ENCODE peak calls at places on chromosome X, in five cellular contexts. D, U, J, B and N are unnamed samples.

GRCh38 chrX:143121471-143121870 is 95.7 kb downstream of the SPANXN4 start:
- DNase-seq in D (no peak), J (no peak), B (no peak), U (no peak), N (no peak)

GRCh38 chrX:66408507-66408906 is 230.4 kb downstream of the EDA2R start:
- DNase-seq in D (no peak), U (no peak), B (no peak), J (no peak), N (no peak)

GRCh38 chrX:2412131-2412530 is 88.6 kb downstream of the DHRSX start:
- DNase-seq in D (no peak), J (no peak), U (no peak), B (no peak), N (no peak)

GRCh38 chrX:8728932-8729331 is 3.0 kb downstream of the ANOS1 start:
- DNase-seq in J (no peak), D (no peak), B (no peak), U (no peak), N (no peak)

GRCh38 chrX:33183366-33183765 is 28.0 kb downstream of the DMD start:
- DNase-seq in U (no peak), J (peak), B (peak), D (no peak), N (peak)

GRCh38 chrX:132023117-132023895 is at the start of gene STK26:
- DNase-seq in D (peak), U (peak), B (peak), J (peak), N (peak)

GRCh38 chrX:8927066-8927465 is 106.9 kb downstream of the FAM9B start:
- DNase-seq in U (no peak), J (no peak), B (no peak), D (no peak), N (no peak)

GRCh38 chrX:85941275-85941674 is 106.1 kb downstream of the CHM start:
- DNase-seq in J (no peak), D (no peak), U (no peak), B (no peak), N (no peak)

GRCh38 chrX:350148-350533 is 31.5 kb upstream of the GTPBP6 start:
- DNase-seq in D (no peak), J (no peak), U (no peak), B (no peak), N (no peak)

GRCh38 chrX:48487362-48487785 is 11.4 kb downstream of the FTSJ1 start:
- DNase-seq in U (no peak), J (peak), D (no peak), B (peak), N (no peak)

GRCh38 chrX:24790166-24790565 is 96.4 kb downstream of the POLA1 start:
- DNase-seq in J (no peak), B (no peak), D (no peak), U (no peak), N (no peak)

GRCh38 chrX:150610038-150610437 is 41.6 kb downstream of the MTM1 start:
- DNase-seq in B (no peak), U (no peak), J (no peak), D (no peak), N (no peak)

GRCh38 chrX:130896026-130896425 is 7.0 kb downstream of the ENOX2 start:
- DNase-seq in U (no peak), D (no peak), J (peak), B (no peak), N (no peak)

GRCh38 chrX:130895299-130895698 is 7.7 kb downstream of the ENOX2 start:
- DNase-seq in B (no peak), D (no peak), U (no peak), J (no peak), N (no peak)

GRCh38 chrX:130893356-130894085 is 9.5 kb downstream of the ENOX2 start:
- DNase-seq in J (peak), B (no peak), D (no peak), U (no peak), N (no peak)

GRCh38 chrX:130902446-130902782 is 595 bp downstream of the ENOX2 start:
- DNase-seq in U (peak), B (no peak), J (no peak), D (no peak), N (no peak)

DNA sequence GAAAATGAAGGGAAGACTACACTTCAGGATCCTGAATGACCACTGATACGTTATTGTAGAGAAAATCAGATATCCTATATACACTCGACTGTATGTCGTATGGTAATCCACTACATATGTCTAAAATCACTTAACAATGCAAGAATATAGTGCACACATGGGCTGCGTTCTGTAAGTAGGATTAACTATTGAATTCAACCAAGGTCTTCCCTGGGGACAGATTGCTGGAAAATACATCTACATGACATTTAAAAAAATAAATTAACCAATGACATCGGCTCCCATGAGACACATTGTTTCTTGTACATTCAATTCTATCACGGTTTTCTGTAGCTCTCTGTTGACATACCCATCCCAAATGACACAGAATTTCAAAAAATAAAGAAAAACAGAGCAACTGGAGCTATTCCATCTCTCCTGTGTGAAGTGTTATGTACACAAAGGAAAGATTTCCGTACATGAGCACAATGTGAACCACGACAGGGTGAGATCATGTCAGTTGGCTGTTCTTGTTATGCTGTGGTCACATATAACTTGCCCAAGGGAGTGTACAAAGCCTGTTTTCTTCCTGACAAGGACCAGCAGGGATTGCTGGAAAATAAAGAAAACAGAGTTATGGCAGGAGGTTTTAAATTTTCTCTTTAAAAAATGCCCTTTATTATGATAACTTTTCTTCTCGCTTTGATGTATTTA is 6.0 kb downstream of the ENOX2 start:
- DNase-seq in B (no peak), J (peak), D (no peak), U (no peak), N (no peak)
- TF ChIP-seq CTCF in B (no peak), J (no peak), D (no peak), U (no peak), N (no peak)

DNA sequence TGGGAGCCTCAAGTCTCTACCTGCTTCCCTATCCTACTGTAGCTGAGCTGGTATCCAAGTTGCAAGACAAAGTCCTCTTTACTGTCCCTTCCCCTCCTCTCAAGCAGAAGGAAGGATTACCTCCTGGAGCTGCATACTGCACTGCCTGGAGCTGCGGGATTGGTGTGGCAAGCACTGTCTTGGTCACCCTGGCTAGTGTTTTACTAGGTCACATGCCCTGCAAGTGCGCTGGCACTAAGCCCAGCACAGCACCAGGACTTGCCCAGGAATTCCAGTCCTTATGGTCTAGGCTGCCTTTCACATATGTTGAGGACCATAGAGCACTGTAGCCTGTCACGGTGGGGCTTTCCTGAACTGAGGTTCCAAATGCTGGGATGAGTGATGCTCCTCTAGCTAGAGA is 227.3 kb upstream of the ZC4H2 start:
- DNase-seq in J (no peak), B (no peak), D (no peak), U (no peak), N (no peak)
- TF ChIP-seq CTCF in J (no peak), B (no peak), D (no peak), U (no peak), N (no peak)

DNA sequence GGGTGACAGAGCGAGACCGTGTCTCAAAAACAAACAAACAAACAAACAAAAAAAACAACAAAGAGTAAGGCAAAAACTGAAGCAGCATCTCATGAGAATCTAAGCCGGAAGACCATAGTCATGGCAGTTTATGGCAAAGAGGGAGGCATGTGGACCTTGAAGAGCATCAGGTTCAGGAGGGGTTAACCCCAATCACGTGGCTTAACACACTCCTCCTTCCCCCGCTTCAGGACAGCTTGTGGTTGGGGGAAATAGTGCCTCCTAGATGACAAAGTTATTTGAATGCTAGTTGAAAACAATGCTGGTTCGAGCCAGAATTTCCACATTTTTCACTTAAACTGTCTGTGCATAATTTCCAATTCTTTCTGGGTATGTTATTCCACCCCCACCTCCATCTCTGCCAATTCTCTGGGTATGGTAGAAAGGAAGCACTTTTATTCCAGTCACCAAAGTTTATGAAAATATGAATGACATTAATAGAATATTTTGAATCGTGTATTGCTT is 11.7 kb upstream of the MAP7D3 start:
- DNase-seq in U (no peak), J (no peak), D (no peak), B (no peak), N (no peak)
- TF ChIP-seq CTCF in U (no peak), J (no peak), D (no peak), B (no peak), N (no peak)

DNA sequence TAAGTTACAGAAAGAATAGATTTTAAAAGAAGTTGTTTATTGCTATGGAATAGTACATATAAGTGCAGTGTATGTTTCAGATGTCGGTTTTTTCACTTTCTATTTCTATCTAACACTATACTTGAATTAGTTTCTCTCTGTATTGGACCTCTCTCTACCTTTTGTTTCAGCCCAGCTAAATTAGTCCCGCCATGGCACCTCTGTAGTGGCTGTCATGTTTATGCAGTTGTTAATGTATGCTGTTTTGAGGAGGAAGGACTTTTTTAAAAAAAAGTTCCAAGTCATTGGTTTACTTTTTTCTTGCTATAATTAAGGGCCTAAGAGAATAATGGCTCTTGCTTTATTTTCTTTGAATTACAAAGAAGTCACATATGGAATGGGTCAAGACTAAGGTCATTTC is 118.1 kb downstream of the AKAP4 start:
- DNase-seq in D (no peak), B (no peak), U (no peak), J (no peak), N (no peak)
- TF ChIP-seq CTCF in D (no peak), B (no peak), U (no peak), J (no peak), N (no peak)

GRCh38 chrX:133370719-133371275 is 44.5 kb downstream of the GPC4 start:
- DNase-seq in B (no peak), D (no peak), J (no peak), U (no peak), N (no peak)

GRCh38 chrX:133376422-133376821 is 38.9 kb downstream of the GPC4 start:
- DNase-seq in J (no peak), D (no peak), U (no peak), B (no peak), N (no peak)

GRCh38 chrX:133373366-133374079 is 41.8 kb downstream of the GPC4 start:
- DNase-seq in U (no peak), D (no peak), J (no peak), B (no peak), N (no peak)

GRCh38 chrX:133374874-133375387 is 40.4 kb downstream of the GPC4 start:
- DNase-seq in B (no peak), D (no peak), J (no peak), U (no peak), N (no peak)

GRCh38 chrX:133375558-133376340 is 39.5 kb downstream of the GPC4 start:
- DNase-seq in D (no peak), U (no peak), B (no peak), J (no peak), N (peak)
- TF ChIP-seq CTCF in D (no peak), U (no peak), B (no peak), J (no peak), N (no peak)

GRCh38 chrX:134694333-134694925 is 36.2 kb upstream of the PLAC1 start:
- DNase-seq in B (no peak), U (no peak), D (no peak), J (no peak), N (no peak)

GRCh38 chrX:134691453-134691852 is 33.2 kb upstream of the PLAC1 start:
- DNase-seq in J (no peak), B (no peak), D (no peak), U (no peak), N (no peak)

GRCh38 chrX:134692233-134692632 is 34.0 kb upstream of the PLAC1 start:
- DNase-seq in J (no peak), U (no peak), D (no peak), B (no peak), N (no peak)

GRCh38 chrX:134693644-134694043 is 35.4 kb upstream of the PLAC1 start:
- DNase-seq in U (no peak), J (no peak), D (no peak), B (no peak), N (no peak)

DNA sequence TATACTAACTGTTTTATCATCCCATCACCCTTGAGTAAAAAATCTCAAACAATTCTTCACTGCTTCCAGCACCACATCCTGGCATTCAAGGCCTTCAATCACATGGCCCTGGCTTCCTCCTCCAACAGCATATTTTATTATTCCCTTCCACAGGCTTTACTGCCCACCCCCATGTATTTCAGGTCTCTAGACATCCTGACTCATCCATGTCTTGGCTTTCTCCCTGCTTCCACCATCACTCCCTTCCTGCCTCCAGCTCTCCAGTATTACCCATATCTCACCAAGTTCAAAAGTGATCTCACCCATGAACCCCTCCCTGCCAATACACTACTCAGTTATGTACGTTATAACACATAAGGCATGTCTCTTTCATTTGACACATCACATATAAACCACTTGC is 34.7 kb upstream of the PLAC1 start:
- DNase-seq in U (no peak), B (no peak), D (no peak), J (peak), N (no peak)
- TF ChIP-seq CTCF in U (no peak), B (no peak), D (no peak), J (no peak), N (no peak)